ENCODE peak calls at places on chromosomes 5 and 9, in nine cellular contexts. K, C, P, D, R, O, H, L and Q are unnamed samples. For H3K36me3, the result is how much of the 10 kb centered on the place peaks cover.

GRCh38 chr9:89975586-89975985 is 370.8 kb downstream of the GADD45G start:
- DNase-seq in L (no peak), P (no peak), R (no peak), O (no peak), D (no peak), K (no peak), H (no peak), C (no peak), Q (no peak)

GRCh38 chr5:30878751-30879150 is 314.7 kb upstream of the CDH6 start:
- DNase-seq in H (no peak), L (no peak), C (no peak), D (no peak), R (no peak), O (peak), K (no peak), P (no peak), Q (no peak)

GRCh38 chr9:119349548-119349947 is 19.7 kb downstream of the BRINP1 start:
- DNase-seq in K (no peak), O (no peak), H (no peak), P (no peak), C (no peak), R (no peak), D (peak), L (no peak), Q (peak)

GRCh38 chr9:129569506-129570449 is 51.1 kb downstream of the C9orf50 start:
- DNase-seq in R (no peak), P (peak), O (no peak), K (peak), C (peak), L (no peak), D (no peak), H (peak), Q (peak)

GRCh38 chr5:122656107-122656506 is 118.8 kb upstream of the SNX2 start:
- DNase-seq in C (no peak), O (no peak), D (no peak), P (no peak), K (peak), H (peak), L (no peak), R (no peak), Q (no peak)

GRCh38 chr5:42949348-42950090 is 90.6 kb downstream of the ANXA2R start:
- DNase-seq in R (no peak), O (peak), H (peak), K (peak), C (peak), L (peak), P (peak), D (no peak), Q (no peak)

GRCh38 chr5:154300207-154300606 is 109.7 kb downstream of the GALNT10 start:
- DNase-seq in L (no peak), D (no peak), O (peak), P (no peak), C (no peak), K (no peak), R (no peak), H (no peak), Q (no peak)

GRCh38 chr9:122216138-122216797 is 12.5 kb downstream of the LHX6 start:
- DNase-seq in P (no peak), H (no peak), L (no peak), R (no peak), O (no peak), D (no peak), C (no peak), K (no peak), Q (no peak)

GRCh38 chr5:109439593-109439992 is 29.8 kb upstream of the PJA2 start:
- DNase-seq in K (no peak), R (no peak), C (no peak), O (no peak), H (no peak), L (no peak), D (no peak), P (no peak), Q (no peak)

GRCh38 chr5:43193952-43194321 is 1.9 kb downstream of the NIM1K start:
- DNase-seq in H (no peak), O (no peak), P (no peak), R (no peak), L (no peak), K (peak), D (no peak), C (no peak), Q (no peak)

GRCh38 chr5:21858441-21858840 is 994.7 kb downstream of the CDH12 start:
- DNase-seq in O (no peak), K (no peak), L (no peak), C (no peak), H (no peak), R (no peak), D (no peak), P (no peak), Q (no peak)

GRCh38 chr5:3593771-3594513 is 1.7 kb upstream of the IRX1 start:
- DNase-seq in R (no peak), H (no peak), O (no peak), P (no peak), L (no peak), D (no peak), K (peak), C (no peak), Q (peak)

GRCh38 chr5:43315697-43316096 is 2.5 kb upstream of the HMGCS1 start:
- DNase-seq in R (no peak), P (no peak), H (no peak), C (no peak), K (no peak), L (no peak), D (no peak), O (no peak), Q (no peak)

GRCh38 chr9:20320921-20321320 is 301.4 kb downstream of the MLLT3 start:
- DNase-seq in O (no peak), R (no peak), P (no peak), L (no peak), K (no peak), D (no peak), H (no peak), C (no peak), Q (no peak)

GRCh38 chr5:132011561-132012384 is at the start of gene ACSL6:
- DNase-seq in C (no peak), D (no peak), P (no peak), O (no peak), R (peak), K (peak), L (peak), H (no peak), Q (peak)

GRCh38 chr5:154086641-154087040 is 47.9 kb downstream of the MFAP3 start:
- DNase-seq in C (no peak), O (peak), H (no peak), D (no peak), P (no peak), L (no peak), K (peak), R (no peak), Q (no peak)

GRCh38 chr9:127919253-127919815 is 2.5 kb upstream of the ST6GALNAC4 start:
- DNase-seq in P (peak), H (peak), O (no peak), K (peak), C (no peak), R (no peak), D (no peak), L (peak), Q (no peak)

GRCh38 chr9:36187414-36187813 is 3.3 kb upstream of the CLTA start:
- DNase-seq in L (no peak), O (peak), K (peak), C (no peak), P (peak), H (peak), D (no peak), R (no peak), Q (no peak)

GRCh38 chr5:35811108-35811741 is 45.5 kb upstream of the IL7R start:
- DNase-seq in O (no peak), R (peak), P (peak), H (no peak), L (no peak), C (no peak), D (no peak), K (peak), Q (no peak)

GRCh38 chr9:77544491-77545000 is 103.6 kb downstream of the GNA14 start:
- DNase-seq in P (no peak), L (no peak), D (no peak), O (no peak), C (no peak), R (no peak), K (peak), H (no peak), Q (no peak)

GRCh38 chr5:39371367-39371635 is 7.0 kb upstream of the C9 start:
- DNase-seq in O (no peak), H (no peak), R (no peak), D (no peak), P (no peak), L (no peak), K (no peak), C (no peak), Q (no peak)

GRCh38 chr9:20760246-20760901 is 76.3 kb downstream of the FOCAD start:
- DNase-seq in D (no peak), L (no peak), C (no peak), H (no peak), O (no peak), P (no peak), R (no peak), K (no peak), Q (no peak)

GRCh38 chr5:143896981-143897380 is 85.0 kb downstream of the HMHB1 start:
- DNase-seq in K (peak), D (no peak), C (no peak), O (no peak), R (no peak), H (peak), P (peak), L (no peak), Q (no peak)

GRCh38 chr5:149940077-149940574 is 4.5 kb downstream of the PDE6A start:
- DNase-seq in R (no peak), H (peak), K (peak), L (no peak), D (no peak), O (peak), P (no peak), C (no peak), Q (no peak)

GRCh38 chr9:137456061-137456863 is 2.9 kb downstream of the NSMF start:
- DNase-seq in L (no peak), R (no peak), O (no peak), C (no peak), K (no peak), P (peak), D (no peak), H (peak), Q (no peak)

GRCh38 chr5:138179277-138179857 is 455 bp downstream of the KIF20A start:
- DNase-seq in C (peak), P (no peak), H (no peak), O (peak), L (peak), K (peak), R (peak), D (peak), Q (peak)

GRCh38 chr5:179828756-179829421 is 8.2 kb downstream of the SQSTM1 start:
- DNase-seq in R (no peak), H (no peak), C (no peak), K (no peak), O (no peak), L (no peak), D (no peak), P (no peak), Q (peak)

GRCh38 chr9:102966999-102967398 is 28.1 kb upstream of the CYLC2 start:
- DNase-seq in O (no peak), D (no peak), L (no peak), H (no peak), R (no peak), C (no peak), P (no peak), K (no peak), Q (no peak)

GRCh38 chr5:135847976-135848375 is 13.5 kb downstream of the SLC25A48 start:
- DNase-seq in D (no peak), H (no peak), O (no peak), L (no peak), P (no peak), C (no peak), R (no peak), K (no peak), Q (peak)

GRCh38 chr9:109584205-109584604 is 86.1 kb upstream of the PTPN3 start:
- DNase-seq in C (no peak), P (no peak), D (no peak), R (no peak), L (no peak), K (no peak), O (no peak), H (no peak), Q (no peak)

GRCh38 chr5:160935776-160936175 is 83.8 kb upstream of the ATP10B start:
- DNase-seq in D (no peak), L (no peak), R (no peak), H (no peak), C (no peak), O (no peak), P (no peak), K (no peak), Q (peak)

GRCh38 chr5:78927657-78928282 is 57.3 kb downstream of the ARSB start:
- DNase-seq in R (no peak), L (no peak), K (peak), H (no peak), D (peak), O (no peak), C (no peak), P (peak), Q (peak)

GRCh38 chr9:133114886-133115603 is 6.0 kb downstream of the RALGDS start:
- DNase-seq in D (no peak), R (no peak), O (no peak), L (no peak), K (no peak), H (no peak), C (peak), P (no peak), Q (no peak)

GRCh38 chr5:150562832-150563231 is 54.9 kb downstream of the NDST1 start:
- DNase-seq in R (peak), K (peak), C (peak), D (no peak), O (peak), L (peak), H (peak), P (peak), Q (peak)

GRCh38 chr9:114384836-114385411 is 2.9 kb downstream of the AKNA start:
- DNase-seq in L (no peak), K (no peak), R (no peak), H (no peak), D (no peak), P (no peak), C (no peak), O (peak), Q (no peak)

DNA sequence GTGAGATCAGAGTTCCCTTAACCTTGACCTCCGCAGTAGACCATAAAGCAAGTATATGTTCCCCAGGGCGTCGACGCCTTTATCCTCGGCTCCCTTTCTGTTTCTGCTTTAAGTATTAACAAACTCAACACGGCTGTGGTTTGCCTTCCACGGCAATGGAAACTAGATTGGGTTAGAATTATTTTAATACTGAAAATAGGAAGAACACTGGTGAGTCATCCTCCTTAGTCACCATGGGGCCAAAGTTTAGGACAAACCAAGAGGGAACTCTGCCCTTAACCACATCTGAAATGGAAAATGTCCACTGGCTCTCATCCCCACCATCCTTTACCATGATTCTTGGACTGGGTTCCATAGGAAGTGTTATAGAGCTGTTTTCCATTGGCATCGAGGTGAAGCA is 386.1 kb downstream of the ACTL7B start:
- DNase-seq in L (no peak), D (no peak), H (peak), K (peak), O (no peak), P (peak), R (no peak), C (no peak), Q (no peak)
- H3K9ac ChIP-seq in L (no peak), D (no peak), H (no peak), K (no peak), O (no peak), P (no peak), R (no peak), C (no peak), Q (no peak)

GRCh38 chr5:96741911-96742310 is 65.8 kb downstream of the ERAP1 start:
- DNase-seq in C (no peak), K (no peak), P (no peak), H (no peak), L (no peak), O (no peak), D (no peak), R (no peak), Q (no peak)

GRCh38 chr5:96743805-96744559 is 63.8 kb downstream of the ERAP1 start:
- DNase-seq in L (no peak), H (no peak), R (no peak), P (no peak), D (no peak), O (no peak), K (no peak), C (no peak), Q (no peak)

GRCh38 chr5:96745025-96745424 is 62.7 kb downstream of the ERAP1 start:
- DNase-seq in H (no peak), C (no peak), L (no peak), O (no peak), P (no peak), D (no peak), R (no peak), K (no peak), Q (no peak)

GRCh38 chr5:96742519-96742918 is 65.2 kb downstream of the ERAP1 start:
- DNase-seq in C (no peak), P (no peak), H (no peak), K (no peak), O (no peak), R (no peak), L (no peak), D (no peak), Q (no peak)

DNA sequence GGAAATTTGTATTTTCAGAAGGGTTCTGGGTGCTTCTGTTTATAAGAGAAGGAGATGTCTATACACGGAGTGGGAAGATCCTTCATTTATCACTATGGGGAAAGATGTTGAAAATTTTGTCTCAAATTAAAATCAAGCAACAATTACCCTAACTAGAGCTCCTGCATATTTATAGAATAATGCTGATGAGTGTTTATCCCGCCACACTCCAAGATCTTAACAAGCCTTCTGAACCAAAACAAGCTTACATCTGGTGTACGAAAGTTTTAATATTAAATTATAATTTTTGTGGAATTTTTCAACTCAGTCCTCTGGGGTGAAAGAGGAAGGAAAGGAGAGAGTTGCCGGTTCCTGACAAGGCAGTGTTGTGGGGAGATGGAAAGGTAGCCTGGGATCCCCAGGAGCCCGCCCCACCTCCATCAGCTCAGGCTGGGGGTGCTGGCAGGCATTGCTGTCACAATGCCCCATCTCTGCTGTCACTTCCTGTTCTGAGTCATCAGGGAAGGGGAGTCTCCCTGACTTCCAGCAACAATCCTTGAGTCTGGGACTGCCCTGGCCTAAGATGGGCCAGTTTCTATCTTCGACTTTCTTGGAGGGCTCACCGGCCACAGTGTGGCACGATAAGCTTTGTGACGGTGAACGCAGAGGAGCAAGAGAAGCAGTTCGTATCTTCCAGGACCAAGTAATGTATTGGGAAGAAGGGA is 64.5 kb downstream of the ERAP1 start:
- DNase-seq in K (peak), R (no peak), O (no peak), H (peak), C (no peak), P (peak), L (peak), D (no peak), Q (no peak)
- H3K36me3 ChIP-seq in K (half or more), R (under half), O (under half), H (under half), C (under half), P (under half), L (under half), D (under half), Q (under half)

GRCh38 chr5:10655686-10656075 is 91.8 kb downstream of the ANKRD33B start:
- DNase-seq in O (no peak), P (no peak), C (no peak), R (no peak), L (no peak), H (no peak), D (no peak), K (no peak), Q (peak)

GRCh38 chr5:10654566-10654965 is 90.7 kb downstream of the ANKRD33B start:
- DNase-seq in K (no peak), C (no peak), R (no peak), D (no peak), O (no peak), P (no peak), L (no peak), H (no peak), Q (no peak)

GRCh38 chr5:10653751-10654400 is 90.0 kb downstream of the ANKRD33B start:
- DNase-seq in H (no peak), K (no peak), O (no peak), C (no peak), D (no peak), P (no peak), L (no peak), R (no peak), Q (no peak)

GRCh38 chr5:10656176-10656830 is 92.4 kb downstream of the ANKRD33B start:
- DNase-seq in O (no peak), D (no peak), C (no peak), P (peak), H (no peak), R (no peak), L (no peak), K (peak), Q (no peak)

GRCh38 chr5:10655041-10655685 is 91.3 kb downstream of the ANKRD33B start:
- DNase-seq in H (no peak), O (no peak), P (no peak), D (no peak), C (no peak), R (no peak), K (no peak), L (no peak), Q (no peak)
- H3K9ac ChIP-seq in H (no peak), O (no peak), P (no peak), D (no peak), C (no peak), R (no peak), K (no peak), L (no peak), Q (no peak)

GRCh38 chr9:126675147-126675467 is 61.4 kb downstream of the LMX1B start:
- DNase-seq in O (no peak), L (no peak), H (no peak), D (no peak), C (no peak), R (no peak), P (no peak), K (no peak), Q (peak)
- H3K36me3 ChIP-seq in O (under half), L (under half), H (under half), D (under half), C (under half), R (under half), P (under half), K (under half), Q (under half)